ENCODE peak calls at places on chromosomes 16 and 17, in four cellular contexts. O is GM12878, E is K562, Z is HepG2. M is an unnamed sample.

GRCh38 chr17:30559656-30560055 is 82.4 kb downstream of the GOSR1 start:
- DNase-seq in O (no peak), E (no peak), Z (no peak), M (no peak)

GRCh38 chr17:34740936-34741515 is 161.6 kb downstream of the TMEM132E start:
- DNase-seq in O (no peak), E (no peak), Z (no peak), M (no peak)

GRCh38 chr16:78177927-78178326 is 78.5 kb downstream of the WWOX start:
- DNase-seq in O (no peak), E (no peak), Z (peak), M (no peak)

GRCh38 chr16:82317411-82318168 is 147.6 kb upstream of the MPHOSPH6 start:
- DNase-seq in O (no peak), E (no peak), Z (no peak), M (no peak)

GRCh38 chr17:49548506-49549310 is 27.0 kb upstream of the NXPH3 start:
- DNase-seq in O (no peak), E (peak), Z (peak), M (peak)

GRCh38 chr16:87964049-87964448 is 12.8 kb downstream of the BANP start:
- DNase-seq in O (no peak), E (no peak), Z (no peak), M (no peak)

GRCh38 chr17:81330884-81331245 is 35.8 kb upstream of the SLC38A10 start:
- DNase-seq in O (no peak), E (no peak), Z (no peak), M (no peak)

GRCh38 chr16:57999971-58000705 is at the start of gene ZNF319:
- DNase-seq in O (no peak), E (peak), Z (no peak), M (no peak)

GRCh38 chr17:39753514-39754160 is 15.9 kb downstream of the GRB7 start:
- DNase-seq in O (no peak), E (peak), Z (no peak), M (no peak)

GRCh38 chr17:38735161-38735997 is 5.2 kb downstream of the CISD3 start:
- DNase-seq in O (no peak), E (peak), Z (peak), M (peak)

GRCh38 chr16:3187798-3188674 is at the start of gene OR1F1:
- DNase-seq in O (no peak), E (peak), Z (peak), M (peak)

GRCh38 chr17:50151041-50151936 is 812 bp upstream of the PPP1R9B start:
- DNase-seq in O (peak), E (peak), Z (peak), M (peak)

GRCh38 chr17:15900871-15901270 is 44.1 kb upstream of the ADORA2B start:
- DNase-seq in O (peak), E (no peak), Z (no peak), M (no peak)

GRCh38 chr17:51257150-51258081 is 2.4 kb downstream of the MBTD1 start:
- DNase-seq in O (no peak), E (no peak), Z (no peak), M (no peak)

GRCh38 chr17:83055911-83056582 is 23.4 kb upstream of the METRNL start:
- DNase-seq in O (no peak), E (no peak), Z (peak), M (peak)

GRCh38 chr17:42017866-42018200 is 594 bp upstream of the DNAJC7 start:
- DNase-seq in O (no peak), E (no peak), Z (peak), M (no peak)

GRCh38 chr16:56681939-56682702 is at the start of gene MT1X:
- DNase-seq in O (peak), E (peak), Z (peak), M (peak)

GRCh38 chr16:30534368-30535105 is at the start of gene ZNF747:
- DNase-seq in O (peak), E (peak), Z (peak), M (peak)

GRCh38 chr17:36463916-36464764 is 22.3 kb upstream of the ZNHIT3 start:
- DNase-seq in O (no peak), E (peak), Z (peak), M (peak)

DNA sequence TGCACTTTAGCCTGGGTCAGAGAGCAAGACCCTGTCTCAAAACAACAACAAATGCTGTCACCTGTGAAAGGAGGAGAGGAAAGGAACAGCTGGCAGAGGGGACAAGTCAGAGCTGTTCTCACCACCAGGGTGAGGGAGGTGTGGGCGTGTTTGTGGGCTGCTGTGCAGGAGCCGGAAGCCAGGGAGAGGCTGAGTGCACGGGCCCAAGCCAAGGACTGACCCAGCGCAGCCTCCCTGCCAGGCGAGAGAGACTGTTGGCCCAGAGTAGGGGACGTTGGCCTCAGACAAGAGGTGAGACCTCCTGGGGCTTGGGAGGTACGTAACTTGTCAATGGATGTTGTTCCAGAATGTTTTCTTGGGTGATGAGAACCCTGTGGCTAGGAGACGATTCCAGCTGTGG is 10.7 kb downstream of the SPNS2 start:
- DNase-seq in O (peak), E (peak), Z (no peak), M (no peak)
- TF ChIP-seq CHD4 in O (no peak), E (no peak), Z (no peak), M (no peak)

DNA sequence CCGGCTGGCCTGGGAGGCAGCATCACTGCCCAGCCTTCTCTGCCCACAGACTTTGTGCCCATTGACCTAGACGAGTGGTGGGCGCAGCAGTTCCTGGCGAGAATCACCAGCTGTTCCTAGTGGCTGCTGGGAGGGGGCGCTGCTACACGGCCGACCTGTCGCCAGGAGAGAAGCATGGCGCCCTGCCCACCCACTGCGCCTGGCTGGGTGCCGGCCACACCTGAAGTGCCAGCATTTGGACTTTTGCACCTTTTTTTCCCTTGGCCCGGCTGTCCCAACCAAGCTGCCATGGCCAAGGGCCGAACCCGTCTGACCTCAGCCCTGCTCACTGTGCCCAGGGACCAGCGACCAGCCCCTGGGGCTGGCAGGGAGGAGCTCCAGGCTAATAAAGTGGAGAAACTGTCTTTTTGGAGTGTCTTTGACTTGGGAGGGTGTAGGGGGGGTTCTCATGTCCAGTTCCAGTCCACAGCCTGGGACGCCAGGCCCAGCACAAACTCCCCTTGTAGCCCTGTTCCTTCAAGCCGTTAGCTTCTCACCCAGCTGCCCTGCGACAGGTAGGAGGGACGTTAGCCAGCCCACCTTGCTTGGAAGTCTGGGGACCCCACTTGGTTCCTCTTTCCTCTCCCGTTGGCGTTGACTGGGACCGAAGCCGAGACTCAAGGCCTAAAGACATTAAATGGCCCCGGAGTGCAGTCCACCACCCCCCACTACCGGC is 937 bp upstream of the WDR90 start:
- DNase-seq in O (no peak), E (no peak), Z (peak), M (peak)
- TF ChIP-seq RFX5 in O (no peak), E (no peak), Z (no peak), M (no peak)

DNA sequence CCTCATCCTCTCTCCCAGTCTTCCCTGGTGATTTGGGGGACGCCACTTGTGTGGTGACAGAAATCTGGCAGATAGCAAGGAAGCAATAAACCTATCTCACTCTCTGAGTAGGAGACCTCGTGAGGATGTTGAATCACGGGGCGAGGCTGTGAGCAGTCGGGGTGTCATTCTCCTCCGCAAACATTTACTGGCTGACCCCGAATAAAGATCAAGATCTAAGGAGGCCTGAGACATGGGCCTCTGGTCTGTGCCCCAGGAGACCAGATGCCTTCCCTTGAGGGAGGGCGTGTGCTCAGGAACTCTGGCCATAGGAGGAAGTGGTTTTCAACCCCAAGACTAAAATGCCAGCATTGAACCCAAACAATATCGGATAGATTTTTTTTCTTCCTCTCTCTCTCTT is 53.1 kb downstream of the FOXL1 start:
- DNase-seq in O (no peak), E (no peak), Z (no peak), M (peak)
- TF ChIP-seq CHD4 in O (no peak), E (no peak), Z (no peak), M (no peak)

DNA sequence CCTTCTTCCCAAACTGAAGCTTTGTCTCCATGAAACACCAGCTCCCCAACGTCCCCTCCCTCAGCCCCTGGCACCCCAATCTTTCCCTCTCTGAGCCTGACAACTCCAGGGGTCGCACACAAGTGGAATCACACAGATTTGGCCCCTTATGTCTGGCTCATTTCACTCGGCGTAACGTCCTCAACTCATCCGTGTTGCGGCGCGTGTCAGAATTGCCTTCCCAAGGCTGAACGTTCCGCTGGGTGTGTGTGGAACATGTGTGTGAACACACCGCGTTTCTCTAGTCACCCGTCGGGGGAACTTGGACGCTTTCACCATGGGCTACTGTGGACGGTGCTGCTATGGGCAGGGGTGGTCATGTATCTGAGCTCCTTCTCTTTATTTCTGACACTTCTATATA is 45.0 kb downstream of the TBC1D16 start:
- DNase-seq in O (no peak), E (no peak), Z (no peak), M (no peak)
- TF ChIP-seq RFX5 in O (no peak), E (no peak), Z (no peak), M (no peak)

DNA sequence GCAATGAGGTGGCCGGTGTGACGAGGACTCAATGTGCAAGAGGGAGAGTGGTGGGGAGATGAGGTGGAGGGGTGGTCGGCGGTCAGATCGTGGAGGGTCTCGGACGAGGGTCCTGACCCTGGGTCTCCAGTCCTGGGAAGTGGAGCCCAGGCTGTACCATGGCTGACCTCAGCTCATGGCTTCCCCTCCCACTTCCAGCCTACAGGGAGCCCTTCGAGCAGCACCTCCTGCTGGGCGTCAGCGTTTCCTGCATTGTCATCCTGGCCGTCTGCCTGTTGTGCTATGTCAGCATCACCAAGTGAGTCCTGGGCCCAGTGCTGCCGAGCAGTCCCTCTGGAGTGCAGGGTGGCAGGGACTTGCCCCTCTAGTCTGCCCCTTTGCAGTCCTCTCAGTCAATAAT is 41.8 kb downstream of the IL4R start:
- DNase-seq in O (no peak), E (peak), Z (peak), M (no peak)
- TF ChIP-seq CHD4 in O (no peak), E (no peak), Z (no peak), M (no peak)

GRCh38 chr17:65305778-65306177 is 168.6 kb downstream of the RGS9 start:
- DNase-seq in O (no peak), E (no peak), Z (no peak), M (no peak)

GRCh38 chr17:65305116-65305515 is 167.9 kb downstream of the RGS9 start:
- DNase-seq in O (no peak), E (no peak), Z (no peak), M (no peak)

GRCh38 chr17:65312718-65313382 is 175.7 kb downstream of the RGS9 start:
- DNase-seq in O (no peak), E (no peak), Z (no peak), M (no peak)

GRCh38 chr17:65307366-65308316 is 170.5 kb downstream of the RGS9 start:
- DNase-seq in O (no peak), E (no peak), Z (no peak), M (no peak)
- TF ChIP-seq RFX5 in O (no peak), E (no peak), Z (no peak), M (no peak)

GRCh38 chr16:70161350-70161749 is 12.2 kb upstream of the CLEC18C start:
- DNase-seq in O (no peak), E (no peak), Z (no peak), M (peak)
- TF ChIP-seq CHD4 in O (no peak), E (no peak), Z (no peak), M (no peak)